ENCODE peak calls at places on chromosomes 3 and 15, in six cellular contexts. One of them, this sample, is unnamed.

GRCh38 chr3:66738625-66739330 is 238.0 kb upstream of the LRIG1 start:
- DNase-seq in choroid plexus epithelial cell: peak
- DNase-seq in astrocyte: peak
- DNase-seq in astrocyte of the spinal cord: peak
- DNase-seq in kidney epithelial cell: no peak
- DNase-seq in fibroblast of villous mesenchyme: peak
- DNase-seq in this sample: peak

GRCh38 chr3:72458365-72458764 is 389.9 kb downstream of the SHQ1 start:
- DNase-seq in kidney epithelial cell: no peak
- DNase-seq in choroid plexus epithelial cell: no peak
- DNase-seq in astrocyte of the spinal cord: no peak
- DNase-seq in astrocyte: no peak
- DNase-seq in fibroblast of villous mesenchyme: no peak
- DNase-seq in this sample: no peak

GRCh38 chr15:77646104-77646694 is 13.5 kb upstream of the LINGO1 start:
- DNase-seq in astrocyte of the spinal cord: no peak
- DNase-seq in kidney epithelial cell: no peak
- DNase-seq in choroid plexus epithelial cell: no peak
- DNase-seq in fibroblast of villous mesenchyme: no peak
- DNase-seq in astrocyte: no peak
- DNase-seq in this sample: no peak

GRCh38 chr3:111735271-111735758 is 123.8 kb upstream of the PHLDB2 start:
- DNase-seq in fibroblast of villous mesenchyme: peak
- DNase-seq in kidney epithelial cell: peak
- DNase-seq in astrocyte of the spinal cord: peak
- DNase-seq in astrocyte: peak
- DNase-seq in choroid plexus epithelial cell: peak
- DNase-seq in this sample: peak

GRCh38 chr15:43121863-43122262 is 11.5 kb upstream of the TMEM62 start:
- DNase-seq in astrocyte: no peak
- DNase-seq in fibroblast of villous mesenchyme: no peak
- DNase-seq in astrocyte of the spinal cord: no peak
- DNase-seq in choroid plexus epithelial cell: no peak
- DNase-seq in kidney epithelial cell: no peak
- DNase-seq in this sample: no peak

GRCh38 chr3:129942296-129942695 is 32.2 kb upstream of the TRH start:
- DNase-seq in fibroblast of villous mesenchyme: peak
- DNase-seq in astrocyte of the spinal cord: peak
- DNase-seq in choroid plexus epithelial cell: peak
- DNase-seq in astrocyte: peak
- DNase-seq in kidney epithelial cell: no peak
- DNase-seq in this sample: peak

GRCh38 chr3:122714269-122714668 is 33.6 kb downstream of the PARP14 start:
- DNase-seq in astrocyte: no peak
- DNase-seq in fibroblast of villous mesenchyme: no peak
- DNase-seq in astrocyte of the spinal cord: no peak
- DNase-seq in choroid plexus epithelial cell: no peak
- DNase-seq in kidney epithelial cell: no peak
- DNase-seq in this sample: no peak

GRCh38 chr3:188692700-188693099 is 479.1 kb upstream of the TPRG1 start:
- DNase-seq in kidney epithelial cell: no peak
- DNase-seq in choroid plexus epithelial cell: no peak
- DNase-seq in fibroblast of villous mesenchyme: no peak
- DNase-seq in astrocyte of the spinal cord: no peak
- DNase-seq in astrocyte: no peak
- DNase-seq in this sample: no peak

GRCh38 chr15:64351265-64351664 is 4.7 kb downstream of the CSNK1G1 start:
- DNase-seq in astrocyte: peak
- DNase-seq in fibroblast of villous mesenchyme: peak
- DNase-seq in astrocyte of the spinal cord: no peak
- DNase-seq in choroid plexus epithelial cell: no peak
- DNase-seq in kidney epithelial cell: no peak
- DNase-seq in this sample: no peak

GRCh38 chr3:47612178-47612577 is 33.5 kb upstream of the CSPG5 start:
- DNase-seq in astrocyte of the spinal cord: peak
- DNase-seq in fibroblast of villous mesenchyme: peak
- DNase-seq in astrocyte: peak
- DNase-seq in choroid plexus epithelial cell: peak
- DNase-seq in kidney epithelial cell: peak
- DNase-seq in this sample: peak

GRCh38 chr3:55286695-55287094 is 200.4 kb downstream of the WNT5A start:
- DNase-seq in kidney epithelial cell: no peak
- DNase-seq in fibroblast of villous mesenchyme: no peak
- DNase-seq in astrocyte: no peak
- DNase-seq in choroid plexus epithelial cell: no peak
- DNase-seq in astrocyte of the spinal cord: no peak
- DNase-seq in this sample: no peak

GRCh38 chr3:141388823-141389617 is 20.7 kb downstream of the ZBTB38 start:
- DNase-seq in kidney epithelial cell: no peak
- DNase-seq in astrocyte of the spinal cord: peak
- DNase-seq in fibroblast of villous mesenchyme: no peak
- DNase-seq in choroid plexus epithelial cell: no peak
- DNase-seq in astrocyte: no peak
- DNase-seq in this sample: peak

GRCh38 chr15:74408385-74408784 is 25.4 kb downstream of the SEMA7A start:
- DNase-seq in astrocyte: no peak
- DNase-seq in choroid plexus epithelial cell: no peak
- DNase-seq in fibroblast of villous mesenchyme: no peak
- DNase-seq in kidney epithelial cell: no peak
- DNase-seq in astrocyte of the spinal cord: no peak
- DNase-seq in this sample: no peak

GRCh38 chr15:101001056-101001455 is 81.9 kb downstream of the LRRK1 start:
- DNase-seq in astrocyte: no peak
- DNase-seq in kidney epithelial cell: no peak
- DNase-seq in choroid plexus epithelial cell: no peak
- DNase-seq in fibroblast of villous mesenchyme: no peak
- DNase-seq in astrocyte of the spinal cord: no peak
- DNase-seq in this sample: no peak

GRCh38 chr3:135082706-135083105 is 287.6 kb downstream of the EPHB1 start:
- DNase-seq in kidney epithelial cell: no peak
- DNase-seq in fibroblast of villous mesenchyme: no peak
- DNase-seq in astrocyte: no peak
- DNase-seq in choroid plexus epithelial cell: no peak
- DNase-seq in astrocyte of the spinal cord: no peak
- DNase-seq in this sample: no peak

GRCh38 chr15:70375006-70375409 is 277.3 kb upstream of the TLE3 start:
- DNase-seq in astrocyte of the spinal cord: peak
- DNase-seq in astrocyte: peak
- DNase-seq in kidney epithelial cell: peak
- DNase-seq in fibroblast of villous mesenchyme: no peak
- DNase-seq in choroid plexus epithelial cell: no peak
- DNase-seq in this sample: peak

GRCh38 chr3:152203677-152204076 is 65.1 kb upstream of the MBNL1 start:
- DNase-seq in astrocyte of the spinal cord: no peak
- DNase-seq in astrocyte: no peak
- DNase-seq in fibroblast of villous mesenchyme: peak
- DNase-seq in choroid plexus epithelial cell: no peak
- DNase-seq in kidney epithelial cell: peak
- DNase-seq in this sample: no peak

GRCh38 chr3:152206243-152206642 is 62.5 kb upstream of the MBNL1 start:
- DNase-seq in astrocyte of the spinal cord: no peak
- DNase-seq in kidney epithelial cell: no peak
- DNase-seq in fibroblast of villous mesenchyme: no peak
- DNase-seq in astrocyte: no peak
- DNase-seq in choroid plexus epithelial cell: no peak
- DNase-seq in this sample: no peak

GRCh38 chr3:152202976-152203626 is 65.6 kb upstream of the MBNL1 start:
- DNase-seq in choroid plexus epithelial cell: peak
- DNase-seq in fibroblast of villous mesenchyme: no peak
- DNase-seq in astrocyte: no peak
- DNase-seq in astrocyte of the spinal cord: no peak
- DNase-seq in kidney epithelial cell: no peak
- DNase-seq in this sample: no peak

GRCh38 chr3:152205097-152205593 is 63.6 kb upstream of the MBNL1 start:
- DNase-seq in astrocyte: no peak
- DNase-seq in choroid plexus epithelial cell: no peak
- DNase-seq in fibroblast of villous mesenchyme: no peak
- DNase-seq in astrocyte of the spinal cord: no peak
- DNase-seq in kidney epithelial cell: no peak
- DNase-seq in this sample: no peak

GRCh38 chr3:152204218-152204617 is 64.5 kb upstream of the MBNL1 start:
- DNase-seq in fibroblast of villous mesenchyme: no peak
- DNase-seq in astrocyte of the spinal cord: no peak
- DNase-seq in astrocyte: no peak
- DNase-seq in choroid plexus epithelial cell: no peak
- DNase-seq in kidney epithelial cell: peak
- DNase-seq in this sample: no peak
- H3K4me3 ChIP-seq in fibroblast of villous mesenchyme: no peak
- H3K4me3 ChIP-seq in astrocyte of the spinal cord: no peak
- H3K4me3 ChIP-seq in astrocyte: no peak
- H3K4me3 ChIP-seq in choroid plexus epithelial cell: no peak
- H3K4me3 ChIP-seq in kidney epithelial cell: no peak
- H3K4me3 ChIP-seq in this sample: no peak

GRCh38 chr3:104715972-104716371 is 650.7 kb upstream of the ALCAM start:
- DNase-seq in fibroblast of villous mesenchyme: no peak
- DNase-seq in choroid plexus epithelial cell: no peak
- DNase-seq in astrocyte of the spinal cord: no peak
- DNase-seq in kidney epithelial cell: no peak
- DNase-seq in astrocyte: no peak
- DNase-seq in this sample: no peak
- TF ChIP-seq CTCF in fibroblast of villous mesenchyme: no peak
- TF ChIP-seq CTCF in choroid plexus epithelial cell: no peak
- TF ChIP-seq CTCF in astrocyte of the spinal cord: no peak
- TF ChIP-seq CTCF in kidney epithelial cell: no peak
- TF ChIP-seq CTCF in astrocyte: no peak
- TF ChIP-seq CTCF in this sample: no peak

GRCh38 chr3:69560818-69561217 is 174.9 kb upstream of the FRMD4B start:
- DNase-seq in astrocyte of the spinal cord: no peak
- DNase-seq in choroid plexus epithelial cell: no peak
- DNase-seq in fibroblast of villous mesenchyme: no peak
- DNase-seq in kidney epithelial cell: no peak
- DNase-seq in astrocyte: no peak
- DNase-seq in this sample: no peak

GRCh38 chr3:69553888-69554287 is 168.0 kb upstream of the FRMD4B start:
- DNase-seq in astrocyte of the spinal cord: no peak
- DNase-seq in fibroblast of villous mesenchyme: no peak
- DNase-seq in astrocyte: no peak
- DNase-seq in kidney epithelial cell: no peak
- DNase-seq in choroid plexus epithelial cell: no peak
- DNase-seq in this sample: no peak

GRCh38 chr3:69562001-69562400 is 176.1 kb upstream of the FRMD4B start:
- DNase-seq in kidney epithelial cell: no peak
- DNase-seq in fibroblast of villous mesenchyme: no peak
- DNase-seq in astrocyte: no peak
- DNase-seq in choroid plexus epithelial cell: peak
- DNase-seq in astrocyte of the spinal cord: no peak
- DNase-seq in this sample: no peak

GRCh38 chr3:69563968-69564367 is 175.3 kb upstream of the MITF start:
- DNase-seq in fibroblast of villous mesenchyme: no peak
- DNase-seq in choroid plexus epithelial cell: no peak
- DNase-seq in astrocyte of the spinal cord: no peak
- DNase-seq in astrocyte: no peak
- DNase-seq in kidney epithelial cell: no peak
- DNase-seq in this sample: no peak

GRCh38 chr3:69558912-69559311 is 173.0 kb upstream of the FRMD4B start:
- DNase-seq in choroid plexus epithelial cell: peak
- DNase-seq in astrocyte: no peak
- DNase-seq in astrocyte of the spinal cord: peak
- DNase-seq in kidney epithelial cell: no peak
- DNase-seq in fibroblast of villous mesenchyme: peak
- DNase-seq in this sample: peak
- H3K4me3 ChIP-seq in choroid plexus epithelial cell: no peak
- H3K4me3 ChIP-seq in astrocyte: no peak
- H3K4me3 ChIP-seq in astrocyte of the spinal cord: no peak
- H3K4me3 ChIP-seq in kidney epithelial cell: no peak
- H3K4me3 ChIP-seq in fibroblast of villous mesenchyme: no peak
- H3K4me3 ChIP-seq in this sample: no peak

DNA sequence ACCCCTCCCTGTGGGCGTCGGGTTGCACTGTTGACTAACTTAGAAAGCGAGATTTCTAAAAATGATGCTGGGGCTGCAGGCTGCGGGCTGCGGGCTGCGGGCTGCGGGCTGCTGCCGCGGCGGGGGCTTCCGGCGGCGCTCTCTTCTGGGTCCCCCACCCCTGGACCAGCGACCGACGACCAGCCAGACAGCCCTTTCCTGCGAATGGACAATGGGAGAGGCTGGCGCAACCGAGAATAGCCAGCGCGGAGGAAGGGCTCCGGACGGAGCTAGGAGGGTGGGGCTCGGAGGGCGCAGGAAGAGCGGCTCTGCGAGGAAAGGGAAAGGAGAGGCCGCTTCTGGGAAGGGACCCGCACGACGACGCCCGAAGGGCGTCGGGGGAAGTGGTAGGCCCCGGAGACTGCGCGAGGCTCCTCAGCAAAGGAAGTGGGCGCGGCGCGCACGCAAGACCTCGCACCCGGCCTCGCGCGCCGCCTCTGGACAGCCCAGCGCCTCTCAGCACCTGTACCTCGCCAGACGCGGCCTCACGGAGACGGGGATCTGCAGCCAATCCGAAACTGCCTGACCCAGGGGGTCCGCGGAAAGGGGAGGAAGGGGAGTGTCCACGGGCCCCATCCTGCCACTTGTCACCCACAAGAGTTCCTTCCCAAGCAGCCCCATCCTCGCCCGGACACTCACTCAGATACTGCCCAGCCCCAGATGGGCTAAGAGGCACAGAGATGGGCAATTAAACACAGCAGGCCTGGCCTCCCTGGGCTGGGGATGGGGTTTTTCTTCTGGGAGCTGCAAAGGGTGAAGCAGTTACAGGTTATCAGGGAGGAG is 70.7 kb downstream of the SLC12A8 start:
- DNase-seq in fibroblast of villous mesenchyme: peak
- DNase-seq in choroid plexus epithelial cell: peak
- DNase-seq in astrocyte of the spinal cord: peak
- DNase-seq in astrocyte: no peak
- DNase-seq in kidney epithelial cell: no peak
- DNase-seq in this sample: peak
- TF ChIP-seq CTCF in fibroblast of villous mesenchyme: peak
- TF ChIP-seq CTCF in choroid plexus epithelial cell: peak
- TF ChIP-seq CTCF in astrocyte of the spinal cord: peak
- TF ChIP-seq CTCF in astrocyte: no peak
- TF ChIP-seq CTCF in kidney epithelial cell: peak
- TF ChIP-seq CTCF in this sample: peak

DNA sequence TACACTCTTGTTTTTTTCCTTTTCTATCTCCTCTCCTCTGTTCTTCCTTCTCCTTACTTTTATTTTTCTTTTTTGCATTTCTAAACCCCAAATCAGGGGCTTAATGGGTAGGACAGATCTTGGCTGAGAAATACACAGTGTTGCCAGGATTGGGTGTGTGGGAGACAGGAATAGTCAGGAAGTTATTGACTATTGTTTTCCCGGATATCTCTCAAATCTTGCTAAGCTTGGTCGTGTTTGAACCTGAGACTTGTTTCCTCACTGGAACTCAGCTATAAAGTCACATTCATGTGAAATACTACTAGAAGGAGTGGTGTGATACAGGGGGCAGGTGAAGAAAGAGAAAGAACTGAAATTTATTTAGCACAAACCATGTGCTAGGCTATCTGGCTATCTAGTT is 343.2 kb upstream of the UMPS start:
- DNase-seq in fibroblast of villous mesenchyme: no peak
- DNase-seq in astrocyte: no peak
- DNase-seq in kidney epithelial cell: no peak
- DNase-seq in choroid plexus epithelial cell: no peak
- DNase-seq in astrocyte of the spinal cord: no peak
- DNase-seq in this sample: no peak
- H3K4me3 ChIP-seq in fibroblast of villous mesenchyme: no peak
- H3K4me3 ChIP-seq in astrocyte: no peak
- H3K4me3 ChIP-seq in kidney epithelial cell: no peak
- H3K4me3 ChIP-seq in choroid plexus epithelial cell: no peak
- H3K4me3 ChIP-seq in astrocyte of the spinal cord: no peak
- H3K4me3 ChIP-seq in this sample: no peak

GRCh38 chr3:14913926-14914776 is 33.2 kb upstream of the NR2C2 start:
- DNase-seq in kidney epithelial cell: no peak
- DNase-seq in astrocyte: no peak
- DNase-seq in astrocyte of the spinal cord: no peak
- DNase-seq in fibroblast of villous mesenchyme: no peak
- DNase-seq in choroid plexus epithelial cell: no peak
- DNase-seq in this sample: no peak
- TF ChIP-seq CTCF in kidney epithelial cell: no peak
- TF ChIP-seq CTCF in astrocyte: no peak
- TF ChIP-seq CTCF in astrocyte of the spinal cord: no peak
- TF ChIP-seq CTCF in fibroblast of villous mesenchyme: no peak
- TF ChIP-seq CTCF in choroid plexus epithelial cell: no peak
- TF ChIP-seq CTCF in this sample: no peak

GRCh38 chr3:65627102-65627501 is 411.6 kb downstream of the MAGI1 start:
- DNase-seq in choroid plexus epithelial cell: peak
- DNase-seq in astrocyte of the spinal cord: no peak
- DNase-seq in kidney epithelial cell: no peak
- DNase-seq in astrocyte: no peak
- DNase-seq in fibroblast of villous mesenchyme: no peak
- DNase-seq in this sample: peak
- H3K4me3 ChIP-seq in choroid plexus epithelial cell: no peak
- H3K4me3 ChIP-seq in astrocyte of the spinal cord: no peak
- H3K4me3 ChIP-seq in kidney epithelial cell: no peak
- H3K4me3 ChIP-seq in astrocyte: no peak
- H3K4me3 ChIP-seq in fibroblast of villous mesenchyme: no peak
- H3K4me3 ChIP-seq in this sample: no peak